ENCODE peak calls at places on chromosomes 4 and X, in five cellular contexts. Y is A673, G is heart left ventricle, Z is breast epithelium, N is uterus. C is an unnamed sample. For H3K4me1 and H3K27me3, the result is how much of the 10 kb centered on the place peaks cover.

GRCh38 chr4:169249214-169249973 is 21.4 kb downstream of the SH3RF1 start:
- DNase-seq in Y (no peak), G (no peak), Z (no peak), N (no peak), C (no peak)

GRCh38 chrX:132435222-132435621 is 53.6 kb downstream of the MBNL3 start:
- DNase-seq in Y (no peak), G (no peak), Z (no peak), N (no peak), C (no peak)

GRCh38 chr4:150476776-150477175 is 105.2 kb upstream of the MAB21L2 start:
- DNase-seq in Y (no peak), G (no peak), Z (no peak), N (no peak), C (no peak)

GRCh38 chrX:105876658-105877057 is 54.3 kb downstream of the NRK start:
- DNase-seq in Y (peak), G (no peak), Z (no peak), N (no peak), C (no peak)

GRCh38 chr4:66404149-66404548 is 733.9 kb upstream of the EPHA5 start:
- DNase-seq in Y (no peak), G (no peak), Z (no peak), N (no peak), C (no peak)

GRCh38 chrX:130108647-130109428 is 1.5 kb downstream of the ELF4 start:
- DNase-seq in Y (peak), G (peak), Z (no peak), N (no peak), C (no peak)

GRCh38 chr4:183971938-183972490 is 66.9 kb downstream of the STOX2 start:
- DNase-seq in Y (peak), G (peak), Z (no peak), N (no peak), C (no peak)

GRCh38 chr4:162506253-162506652 is 342.5 kb upstream of the FSTL5 start:
- DNase-seq in Y (no peak), G (no peak), Z (no peak), N (no peak), C (no peak)

GRCh38 chr4:158155656-158156356 is 17.0 kb downstream of the GASK1B start:
- DNase-seq in Y (no peak), G (no peak), Z (no peak), N (no peak), C (no peak)

GRCh38 chrX:16547644-16548043 is 102.3 kb upstream of the S100G start:
- DNase-seq in Y (no peak), G (no peak), Z (no peak), N (no peak), C (no peak)

GRCh38 chr4:173301518-173302201 is 32.5 kb downstream of the HMGB2 start:
- DNase-seq in Y (peak), G (no peak), Z (no peak), N (no peak), C (no peak)

GRCh38 chr4:82753725-82754410 is 44.7 kb downstream of the SCD5 start:
- DNase-seq in Y (peak), G (peak), Z (no peak), N (no peak), C (peak)

GRCh38 chr4:164595751-164596150 is 158.2 kb upstream of the SMIM31 start:
- DNase-seq in Y (no peak), G (no peak), Z (no peak), N (no peak), C (no peak)

GRCh38 chr4:7425171-7425570 is 9.6 kb downstream of the PSAPL1 start:
- DNase-seq in Y (no peak), G (no peak), Z (no peak), N (peak), C (peak)

GRCh38 chrX:72620550-72621145 is 48.0 kb upstream of the HDAC8 start:
- DNase-seq in Y (peak), G (peak), Z (peak), N (peak), C (peak)

GRCh38 chrX:47623540-47624027 is 3.9 kb upstream of the SYN1 start:
- DNase-seq in Y (peak), G (peak), Z (no peak), N (no peak), C (peak)

GRCh38 chr4:31234494-31234893 is 514.3 kb downstream of the PCDH7 start:
- DNase-seq in Y (no peak), G (no peak), Z (no peak), N (no peak), C (no peak)

GRCh38 chr4:6180841-6181631 is 19.3 kb downstream of the JAKMIP1 start:
- DNase-seq in Y (no peak), G (no peak), Z (no peak), N (no peak), C (no peak)

GRCh38 chr4:109155682-109156243 is 146.7 kb downstream of the COL25A1 start:
- DNase-seq in Y (no peak), G (no peak), Z (no peak), N (no peak), C (no peak)

GRCh38 chr4:54230479-54231418 is 1.7 kb downstream of the PDGFRA start:
- DNase-seq in Y (no peak), G (peak), Z (peak), N (peak), C (peak)
- H3K4me1 ChIP-seq in Y (under half), G (half or more), Z (under half), N (under half), C (under half)

DNA sequence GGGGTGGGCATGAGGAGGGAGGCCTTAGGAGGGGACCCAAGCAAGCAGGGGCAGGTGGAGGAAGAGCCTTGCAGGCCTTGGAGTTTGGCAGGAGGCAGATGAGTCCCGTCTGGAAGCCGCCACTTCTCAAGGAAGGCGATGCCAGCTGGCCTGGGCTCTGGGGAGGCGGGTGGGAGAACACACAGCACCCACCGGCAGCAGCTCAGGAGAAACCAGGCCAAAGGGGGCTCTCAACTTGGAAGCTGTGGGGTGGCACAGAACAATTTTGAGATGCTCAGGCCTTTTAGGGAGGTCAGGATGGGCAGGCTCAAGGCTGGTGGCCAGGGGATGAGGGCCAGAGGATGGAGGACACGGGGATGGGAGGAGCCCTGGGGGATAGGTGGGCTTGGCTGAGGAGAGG is 11.6 kb upstream of the DUSP9 start:
- DNase-seq in Y (no peak), G (no peak), Z (no peak), N (no peak), C (no peak)
- H3K27me3 ChIP-seq in Y (under half), G (under half), Z (half or more), N (under half), C (under half)

GRCh38 chr4:86357608-86358007 is 2.2 kb downstream of the MAPK10 start:
- DNase-seq in Y (no peak), G (no peak), Z (no peak), N (no peak), C (no peak)

GRCh38 chr4:86362510-86362909 is 2.7 kb upstream of the MAPK10 start:
- DNase-seq in Y (no peak), G (no peak), Z (no peak), N (no peak), C (no peak)

GRCh38 chr4:86358176-86358701 is 1.6 kb downstream of the MAPK10 start:
- DNase-seq in Y (no peak), G (no peak), Z (no peak), N (no peak), C (no peak)

GRCh38 chr4:86356831-86357230 is 3.0 kb downstream of the MAPK10 start:
- DNase-seq in Y (no peak), G (no peak), Z (no peak), N (no peak), C (no peak)

DNA sequence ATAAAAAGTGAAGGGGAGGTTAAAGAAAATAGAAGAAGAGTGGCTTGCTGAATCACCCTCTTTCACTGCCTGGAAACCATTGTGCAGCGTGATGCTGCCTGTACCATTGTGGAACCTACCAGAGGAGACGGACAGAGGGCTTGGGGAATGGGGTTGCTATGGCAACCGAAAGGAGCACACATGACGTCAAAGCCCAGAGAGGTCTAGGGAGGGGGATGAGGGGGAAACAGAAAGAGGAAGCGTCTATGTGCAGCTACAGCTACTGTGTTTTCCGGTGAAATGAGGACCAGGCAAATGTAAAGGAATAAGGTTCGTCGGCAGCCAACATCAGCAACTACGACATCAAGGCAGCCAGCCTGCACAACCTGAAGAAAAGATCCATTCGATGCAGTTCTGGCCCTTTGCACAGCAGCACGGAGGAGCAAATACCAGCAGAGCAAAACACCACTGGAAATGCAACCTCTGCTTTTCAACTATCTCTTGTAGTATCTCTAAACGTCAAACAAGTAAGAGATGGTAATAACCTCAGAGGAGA is at the start of gene MAPK10:
- DNase-seq in Y (no peak), G (peak), Z (peak), N (peak), C (peak)
- H3K27ac ChIP-seq in Y (no peak), G (no peak), Z (no peak), N (no peak), C (no peak)

DNA sequence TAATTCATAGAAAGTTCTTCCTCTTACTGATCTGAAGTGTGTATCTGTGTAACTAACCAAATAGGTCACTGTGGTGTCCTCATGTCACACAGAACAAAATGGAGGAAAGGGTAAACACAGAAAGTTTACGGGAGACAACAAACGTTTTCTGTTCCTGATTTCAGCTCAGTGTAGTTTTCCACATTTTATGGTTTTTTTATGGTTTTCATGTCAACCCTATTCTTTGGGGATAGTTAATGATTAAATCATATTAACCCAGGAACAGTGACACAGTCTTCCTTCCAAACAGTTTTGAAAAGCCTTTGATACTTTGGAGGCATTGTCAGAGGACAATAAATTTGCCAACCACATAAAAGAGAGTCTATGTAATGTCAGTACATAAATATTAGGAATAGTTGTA is 4.2 kb downstream of the LNX1 start:
- DNase-seq in Y (no peak), G (no peak), Z (no peak), N (no peak), C (no peak)
- H3K4me1 ChIP-seq in Y (under half), G (under half), Z (under half), N (under half), C (under half)

GRCh38 chrX:53321943-53322497 is 40.6 kb upstream of the IQSEC2 start:
- DNase-seq in Y (no peak), G (no peak), Z (no peak), N (no peak), C (no peak)
- H3K27me3 ChIP-seq in Y (half or more), G (under half), Z (half or more), N (under half), C (under half)

GRCh38 chrX:133570549-133570948 is 155.3 kb upstream of the GPC4 start:
- DNase-seq in Y (no peak), G (no peak), Z (no peak), N (no peak), C (no peak)
- H3K27ac ChIP-seq in Y (no peak), G (no peak), Z (no peak), N (no peak), C (no peak)

C was measured in ovary.